ENCODE peak calls at places on chromosomes 4 and X, in four cellular contexts. A, P, V and F are unnamed samples.

GRCh38 chr4:15423285-15423711 is 4.5 kb upstream of the C1QTNF7 start:
- DNase-seq in V (no peak), A (no peak), P (no peak), F (no peak)

GRCh38 chr4:156294577-156294976 is 340.9 kb upstream of the CTSO start:
- DNase-seq in A (peak), P (peak), V (peak), F (no peak)

GRCh38 chr4:123488916-123489315 is 92.3 kb downstream of the SPRY1 start:
- DNase-seq in A (no peak), V (no peak), P (no peak), F (no peak)

GRCh38 chrX:37825225-37825842 is 22.0 kb downstream of the DYNLT3 start:
- DNase-seq in V (peak), P (no peak), A (peak), F (no peak)

GRCh38 chr4:74464291-74464690 is 19.4 kb downstream of the AREG start:
- DNase-seq in P (no peak), V (no peak), A (no peak), F (no peak)

GRCh38 chr4:110424144-110424543 is 51.8 kb upstream of the ENPEP start:
- DNase-seq in P (no peak), V (no peak), A (no peak), F (no peak)

GRCh38 chr4:114509340-114509739 is 89.3 kb upstream of the UGT8 start:
- DNase-seq in A (no peak), V (no peak), P (no peak), F (no peak)

GRCh38 chr4:56618734-56619133 is 62.4 kb downstream of the HOPX start:
- DNase-seq in P (no peak), A (no peak), V (no peak), F (no peak)

GRCh38 chrX:39469126-39469525 is 628.6 kb downstream of the BCOR start:
- DNase-seq in V (no peak), A (no peak), P (no peak), F (no peak)

GRCh38 chrX:110242371-110242770 is 75.5 kb downstream of the AMMECR1 start:
- DNase-seq in A (no peak), P (no peak), V (no peak), F (no peak)

GRCh38 chr4:24664956-24665355 is 80.6 kb upstream of the DHX15 start:
- DNase-seq in V (no peak), P (peak), A (no peak), F (no peak)